ENCODE peak calls at places on chromosomes 12 and 14, in four cellular contexts. One of them, this sample, is unnamed.

GRCh38 chr12:32533971-32534590 is 134.7 kb downstream of the FGD4 start:
- DNase-seq in ovary: peak; percentile 48
- DNase-seq in spleen: no peak
- DNase-seq in heart left ventricle: peak; percentile 60
- DNase-seq in this sample: no peak

GRCh38 chr12:66403746-66404145 is 101.5 kb downstream of the HELB start:
- DNase-seq in ovary: no peak
- DNase-seq in spleen: no peak
- DNase-seq in heart left ventricle: peak; percentile 26
- DNase-seq in this sample: no peak

GRCh38 chr12:101414533-101415119 is 7.1 kb upstream of the ARL1 start:
- DNase-seq in ovary: no peak
- DNase-seq in spleen: no peak
- DNase-seq in heart left ventricle: no peak
- DNase-seq in this sample: no peak

GRCh38 chr14:104087981-104088850 is 2.7 kb downstream of the ASPG start:
- DNase-seq in spleen: peak; percentile 62
- DNase-seq in ovary: peak; percentile 12
- DNase-seq in heart left ventricle: no peak
- DNase-seq in this sample: peak; percentile 81

GRCh38 chr12:1864867-1865266 is 44.5 kb downstream of the LRTM2 start:
- DNase-seq in heart left ventricle: no peak
- DNase-seq in ovary: no peak
- DNase-seq in spleen: no peak
- DNase-seq in this sample: no peak

GRCh38 chr12:15423629-15424028 is 101.3 kb downstream of the PTPRO start:
- DNase-seq in heart left ventricle: no peak
- DNase-seq in ovary: no peak
- DNase-seq in spleen: no peak
- DNase-seq in this sample: no peak

GRCh38 chr12:75913502-75914110 is 118.0 kb downstream of the PHLDA1 start:
- DNase-seq in spleen: no peak
- DNase-seq in ovary: no peak
- DNase-seq in heart left ventricle: peak; percentile 43
- DNase-seq in this sample: no peak

GRCh38 chr12:115375188-115375991 is 691.4 kb upstream of the TBX3 start:
- DNase-seq in heart left ventricle: no peak
- DNase-seq in ovary: no peak
- DNase-seq in spleen: no peak
- DNase-seq in this sample: no peak

GRCh38 chr12:5073838-5074237 is 30.2 kb downstream of the KCNA5 start:
- DNase-seq in heart left ventricle: no peak
- DNase-seq in spleen: no peak
- DNase-seq in ovary: no peak
- DNase-seq in this sample: no peak

GRCh38 chr12:31370645-31371620 is 45.0 kb upstream of the SINHCAF start:
- DNase-seq in spleen: peak; percentile 9
- DNase-seq in heart left ventricle: no peak
- DNase-seq in ovary: no peak
- DNase-seq in this sample: no peak

GRCh38 chr12:115626210-115626609 is 651.3 kb downstream of the MED13L start:
- DNase-seq in ovary: no peak
- DNase-seq in heart left ventricle: no peak
- DNase-seq in spleen: no peak
- DNase-seq in this sample: no peak

GRCh38 chr12:67428431-67428830 is 159.3 kb downstream of the CAND1 start:
- DNase-seq in ovary: no peak
- DNase-seq in heart left ventricle: no peak
- DNase-seq in spleen: no peak
- DNase-seq in this sample: no peak

GRCh38 chr12:55912908-55913307 is 14.8 kb downstream of the PYM1 start:
- DNase-seq in heart left ventricle: no peak
- DNase-seq in spleen: no peak
- DNase-seq in ovary: no peak
- DNase-seq in this sample: no peak

GRCh38 chr12:32437095-32437515 is 37.7 kb downstream of the FGD4 start:
- DNase-seq in spleen: no peak
- DNase-seq in heart left ventricle: no peak
- DNase-seq in ovary: peak; percentile 20
- DNase-seq in this sample: no peak

GRCh38 chr12:100955139-100955538 is 160.6 kb downstream of the ANO4 start:
- DNase-seq in heart left ventricle: no peak
- DNase-seq in spleen: no peak
- DNase-seq in ovary: peak; percentile 26
- DNase-seq in this sample: no peak

GRCh38 chr12:49030119-49030518 is 11.5 kb upstream of the PRKAG1 start:
- DNase-seq in ovary: no peak
- DNase-seq in heart left ventricle: no peak
- DNase-seq in spleen: no peak
- DNase-seq in this sample: peak; percentile 30

GRCh38 chr12:94571556-94571955 is 78.8 kb downstream of the TMCC3 start:
- DNase-seq in heart left ventricle: peak; percentile 41
- DNase-seq in ovary: peak; percentile 66
- DNase-seq in spleen: no peak
- DNase-seq in this sample: no peak

GRCh38 chr12:106720696-106721095 is 53.8 kb upstream of the RIC8B start:
- DNase-seq in spleen: no peak
- DNase-seq in heart left ventricle: no peak
- DNase-seq in ovary: no peak
- DNase-seq in this sample: no peak

GRCh38 chr12:124567035-124567672 is at the start of gene NCOR2:
- DNase-seq in spleen: peak; percentile 92
- DNase-seq in heart left ventricle: no peak
- DNase-seq in ovary: peak; percentile 57
- DNase-seq in this sample: no peak

GRCh38 chr12:105013892-105014291 is 27.8 kb downstream of the NOPCHAP1 start:
- DNase-seq in ovary: no peak
- DNase-seq in heart left ventricle: no peak
- DNase-seq in spleen: no peak
- DNase-seq in this sample: no peak

GRCh38 chr12:105256921-105257320 is 20.9 kb upstream of the APPL2 start:
- DNase-seq in heart left ventricle: no peak
- DNase-seq in spleen: no peak
- DNase-seq in ovary: no peak
- DNase-seq in this sample: no peak

GRCh38 chr14:96053600-96054381 is 14.6 kb downstream of the C14orf132 start:
- DNase-seq in spleen: peak; percentile 13
- DNase-seq in heart left ventricle: peak; percentile 64
- DNase-seq in ovary: no peak
- DNase-seq in this sample: peak; percentile 84

GRCh38 chr12:10385181-10385613 is 4.6 kb downstream of the KLRK1 start:
- DNase-seq in heart left ventricle: no peak
- DNase-seq in spleen: no peak
- DNase-seq in ovary: no peak
- DNase-seq in this sample: no peak

GRCh38 chr14:70152704-70153103 is 36.0 kb downstream of the SLC8A3 start:
- DNase-seq in ovary: no peak
- DNase-seq in heart left ventricle: no peak
- DNase-seq in spleen: no peak
- DNase-seq in this sample: no peak

GRCh38 chr12:14650791-14651190 is 45.6 kb downstream of the GUCY2C start:
- DNase-seq in spleen: no peak
- DNase-seq in ovary: no peak
- DNase-seq in heart left ventricle: no peak
- DNase-seq in this sample: no peak

GRCh38 chr12:84624601-84625000 is 288.0 kb downstream of the SLC6A15 start:
- DNase-seq in spleen: no peak
- DNase-seq in heart left ventricle: no peak
- DNase-seq in ovary: no peak
- DNase-seq in this sample: no peak

GRCh38 chr14:22493753-22494152 is 95.3 kb downstream of the DAD1 start:
- DNase-seq in ovary: no peak
- DNase-seq in heart left ventricle: peak; percentile 39
- DNase-seq in spleen: no peak
- DNase-seq in this sample: no peak

GRCh38 chr14:92670967-92671366 is 77.5 kb downstream of the LGMN start:
- DNase-seq in ovary: no peak
- DNase-seq in spleen: no peak
- DNase-seq in heart left ventricle: no peak
- DNase-seq in this sample: no peak

GRCh38 chr14:100622234-100622633 is 35.0 kb upstream of the BEGAIN start:
- DNase-seq in spleen: peak; percentile 54
- DNase-seq in ovary: no peak
- DNase-seq in heart left ventricle: peak; percentile 47
- DNase-seq in this sample: peak; percentile 51

GRCh38 chr12:1533205-1533601 is 61.2 kb downstream of the FBXL14 start:
- DNase-seq in ovary: no peak
- DNase-seq in heart left ventricle: no peak
- DNase-seq in spleen: no peak
- DNase-seq in this sample: no peak

GRCh38 chr12:63006536-63006935 is 71.6 kb upstream of the PPM1H start:
- DNase-seq in ovary: no peak
- DNase-seq in spleen: no peak
- DNase-seq in heart left ventricle: no peak
- DNase-seq in this sample: no peak

GRCh38 chr12:51534216-51534615 is 56.8 kb upstream of the SCN8A start:
- DNase-seq in ovary: no peak
- DNase-seq in heart left ventricle: no peak
- DNase-seq in spleen: no peak
- DNase-seq in this sample: no peak

GRCh38 chr14:20440882-20441281 is 4.9 kb upstream of the KLHL33 start:
- DNase-seq in heart left ventricle: no peak
- DNase-seq in ovary: no peak
- DNase-seq in spleen: no peak
- DNase-seq in this sample: no peak

GRCh38 chr12:8018666-8019581 is 13.6 kb upstream of the FOXJ2 start:
- DNase-seq in spleen: no peak
- DNase-seq in heart left ventricle: no peak
- DNase-seq in ovary: no peak
- DNase-seq in this sample: no peak

GRCh38 chr12:46371718-46372130 is 849 bp downstream of the SLC38A2 start:
- DNase-seq in ovary: no peak
- DNase-seq in heart left ventricle: peak; percentile 83
- DNase-seq in spleen: peak; percentile 94
- DNase-seq in this sample: peak; percentile 95

GRCh38 chr12:90323217-90323616 is 614.6 kb upstream of the ATP2B1 start:
- DNase-seq in ovary: no peak
- DNase-seq in heart left ventricle: no peak
- DNase-seq in spleen: no peak
- DNase-seq in this sample: no peak

GRCh38 chr12:12210416-12210815 is 56.4 kb downstream of the LRP6 start:
- DNase-seq in heart left ventricle: no peak
- DNase-seq in spleen: no peak
- DNase-seq in ovary: no peak
- DNase-seq in this sample: no peak

GRCh38 chr12:103667129-103667528 is 80.1 kb downstream of the STAB2 start:
- DNase-seq in ovary: no peak
- DNase-seq in heart left ventricle: no peak
- DNase-seq in spleen: no peak
- DNase-seq in this sample: no peak

GRCh38 chr12:122533841-122534240 is 6.8 kb downstream of the KNTC1 start:
- DNase-seq in spleen: no peak
- DNase-seq in ovary: no peak
- DNase-seq in heart left ventricle: no peak
- DNase-seq in this sample: no peak

GRCh38 chr12:30200864-30201263 is 417.1 kb upstream of the TMTC1 start:
- DNase-seq in heart left ventricle: peak; percentile 25
- DNase-seq in spleen: no peak
- DNase-seq in ovary: no peak
- DNase-seq in this sample: no peak

GRCh38 chr14:72097173-72097783 is 165.0 kb downstream of the RGS6 start:
- DNase-seq in spleen: no peak
- DNase-seq in heart left ventricle: no peak
- DNase-seq in ovary: no peak
- DNase-seq in this sample: no peak
- TF ChIP-seq CTCF in spleen: no peak
- TF ChIP-seq CTCF in heart left ventricle: no peak
- TF ChIP-seq CTCF in ovary: no peak
- TF ChIP-seq CTCF in this sample: no peak

GRCh38 chr14:64841121-64841611 is 38.5 kb downstream of the SPTB start:
- DNase-seq in heart left ventricle: peak; percentile 52
- DNase-seq in spleen: no peak
- DNase-seq in ovary: no peak
- DNase-seq in this sample: no peak
- TF ChIP-seq CTCF in heart left ventricle: peak; percentile 35
- TF ChIP-seq CTCF in spleen: no peak
- TF ChIP-seq CTCF in ovary: no peak
- TF ChIP-seq CTCF in this sample: peak; percentile 74

DNA sequence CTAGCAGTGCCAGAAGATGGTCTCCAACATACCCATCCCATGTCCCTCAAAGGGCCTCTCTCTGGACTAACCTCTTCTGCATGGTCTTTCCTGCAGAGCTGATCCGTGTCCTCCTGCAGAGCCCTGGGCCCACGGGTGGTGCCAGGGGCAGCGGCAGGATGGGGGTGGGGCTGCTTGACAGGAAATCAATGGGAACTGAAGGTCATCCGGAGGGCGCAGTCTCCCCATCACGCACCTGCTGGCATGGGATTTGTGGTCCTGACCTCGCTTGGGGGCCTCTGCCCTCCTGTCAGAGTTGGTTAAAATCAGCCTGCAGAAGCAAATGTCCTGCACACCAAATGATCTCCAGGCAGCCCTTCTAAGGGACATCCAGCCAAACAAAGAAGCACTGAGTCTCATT is 110.2 kb downstream of the DPF3 start:
- DNase-seq in spleen: no peak
- DNase-seq in ovary: no peak
- DNase-seq in heart left ventricle: no peak
- DNase-seq in this sample: no peak
- TF ChIP-seq CTCF in spleen: no peak
- TF ChIP-seq CTCF in ovary: no peak
- TF ChIP-seq CTCF in heart left ventricle: no peak
- TF ChIP-seq CTCF in this sample: no peak

DNA sequence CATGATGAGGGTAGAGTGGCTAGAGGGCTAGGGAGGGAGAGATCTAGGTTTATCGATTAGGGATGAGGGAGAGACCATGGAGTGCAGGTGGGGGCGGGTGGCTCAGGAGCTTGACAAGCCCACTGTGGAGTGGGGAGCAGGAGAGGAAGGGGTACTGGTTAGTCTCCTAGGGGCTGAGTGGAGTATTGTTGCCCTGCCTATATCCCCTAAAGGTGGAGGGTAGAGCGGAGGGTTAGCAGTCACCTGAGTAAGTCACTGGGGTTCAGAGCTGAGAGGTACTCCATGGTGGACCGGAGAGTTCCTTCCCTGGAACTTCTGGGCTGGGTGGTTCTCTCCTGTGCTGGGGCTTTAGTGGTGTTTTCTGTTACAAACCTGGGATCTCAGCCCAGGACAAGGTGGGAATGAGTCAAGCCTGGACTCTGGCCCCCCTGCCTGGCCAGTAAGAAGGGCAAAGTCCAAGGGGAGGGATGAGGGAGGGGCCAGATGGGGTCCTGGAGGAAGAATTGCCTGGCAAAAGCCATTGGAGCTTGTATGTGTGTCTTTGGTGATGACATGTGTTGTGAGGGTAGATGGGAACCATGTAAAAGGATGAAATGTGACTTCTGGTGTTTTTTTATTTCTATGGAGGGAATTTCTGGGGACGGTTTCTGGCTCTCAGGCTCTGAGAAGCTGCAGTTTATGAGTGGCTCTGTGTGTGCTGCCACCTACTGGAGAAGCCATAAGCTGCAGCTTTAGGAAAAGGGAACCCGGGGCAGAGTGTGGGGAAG is at the start of gene CIDEB:
- DNase-seq in heart left ventricle: peak; percentile 59
- DNase-seq in ovary: peak; percentile 47
- DNase-seq in spleen: peak; percentile 86
- DNase-seq in this sample: no peak
- TF ChIP-seq CTCF in heart left ventricle: peak; percentile 81
- TF ChIP-seq CTCF in ovary: peak; percentile 78
- TF ChIP-seq CTCF in spleen: peak; percentile 96
- TF ChIP-seq CTCF in this sample: peak; percentile 94

This sample was measured in chondrocyte.